ENCODE peak calls at places on chromosomes 16 and 17, in four cellular contexts. Z is upper lobe of right lung, G is T-helper 1 cell, C is T-helper 2 cell. M is an unnamed sample.

GRCh38 chr16:89905511-89906140 is 13.0 kb upstream of the MC1R start:
- DNase-seq in Z (no peak), C (no peak), G (no peak), M (no peak)

GRCh38 chr16:12869681-12870427 is 31.5 kb upstream of the SHISA9 start:
- DNase-seq in Z (no peak), G (no peak), C (no peak), M (no peak)

GRCh38 chr17:19642373-19642893 is 6.1 kb upstream of the ALDH3A2 start:
- DNase-seq in Z (no peak), C (no peak), G (no peak), M (no peak)

GRCh38 chr17:83191388-83192160 is 112.2 kb downstream of the METRNL start:
- DNase-seq in Z (no peak), G (no peak), C (no peak), M (no peak)

GRCh38 chr17:40086150-40087044 is 14.0 kb downstream of the NR1D1 start:
- DNase-seq in G (no peak), Z (peak), C (peak), M (no peak)

GRCh38 chr17:21283482-21284318 is 811 bp upstream of the MAP2K3 start:
- DNase-seq in C (no peak), G (no peak), Z (no peak), M (no peak)

GRCh38 chr16:15811778-15812750 is 44.8 kb downstream of the MYH11 start:
- DNase-seq in C (no peak), G (no peak), Z (no peak), M (no peak)

GRCh38 chr17:17349724-17350106 is 46.5 kb downstream of the NT5M start:
- DNase-seq in C (no peak), Z (peak), G (no peak), M (no peak)

GRCh38 chr17:15354256-15354655 is 12.9 kb upstream of the TEKT3 start:
- DNase-seq in G (no peak), C (no peak), Z (no peak), M (no peak)

GRCh38 chr17:34207572-34207971 is 47.5 kb upstream of the CCL2 start:
- DNase-seq in C (no peak), Z (no peak), G (peak), M (no peak)

GRCh38 chr17:30597776-30598288 is 120.6 kb downstream of the GOSR1 start:
- DNase-seq in G (no peak), C (no peak), Z (no peak), M (no peak)

GRCh38 chr16:31108035-31108793 is at the start of gene BCKDK:
- DNase-seq in Z (peak), G (peak), C (peak), M (peak)

GRCh38 chr16:57187508-57187854 is 1.4 kb downstream of the RSPRY1 start:
- DNase-seq in G (peak), C (peak), Z (no peak), M (no peak)

GRCh38 chr17:36641331-36641876 is 40.0 kb downstream of the MRM1 start:
- DNase-seq in G (no peak), Z (no peak), C (no peak), M (no peak)

GRCh38 chr17:63596856-63597557 is 3.7 kb upstream of the TACO1 start:
- DNase-seq in C (peak), G (peak), Z (no peak), M (no peak)

GRCh38 chr17:74192950-74193781 is 10.3 kb upstream of the RPL38 start:
- DNase-seq in C (no peak), Z (peak), G (no peak), M (no peak)

GRCh38 chr16:61923629-61924028 is 112.6 kb downstream of the CDH8 start:
- DNase-seq in C (no peak), G (no peak), Z (no peak), M (no peak)

GRCh38 chr16:65012357-65012756 is 109.5 kb downstream of the CDH11 start:
- DNase-seq in G (no peak), Z (no peak), C (no peak), M (no peak)

GRCh38 chr17:69669441-69670178 is 255.1 kb downstream of the MAP2K6 start:
- DNase-seq in G (no peak), C (no peak), Z (no peak), M (no peak)